ENCODE peak calls at places on chromosomes 2 and 18, in ten cellular contexts. N is spleen, T is body of pancreas, P is neuronal stem cell, A is cardiac muscle cell, X is HCT116, F is psoas muscle, V is GM12878, H is colonic mucosa, R is fibroblast of lung. E is an unnamed sample.
A peak's percentile ranks its signal among the peaks of the same experiment; 100 is the strongest.

GRCh38 chr2:219542931-219543595 is 546 bp downstream of the CHPF start:
- DNase-seq in H (peak; percentile 49), P (no peak), X (no peak), F (peak; percentile 69), V (no peak), A (peak; percentile 40), T (peak; percentile 39), N (no peak), R (peak; percentile 31), E (no peak)

GRCh38 chr2:64021578-64021977 is 2.4 kb upstream of the VPS54 start:
- DNase-seq in A (peak; percentile 13), F (no peak), X (no peak), P (no peak), R (no peak), N (no peak), V (no peak), H (no peak), T (no peak), E (no peak)

GRCh38 chr2:30276455-30276911 is 45.1 kb downstream of the LBH start:
- DNase-seq in T (no peak), N (no peak), A (no peak), F (no peak), X (no peak), H (peak; percentile 41), V (no peak), R (no peak), P (no peak), E (no peak)

GRCh38 chr18:54859667-54860421 is 31.6 kb downstream of the RAB27B start:
- DNase-seq in R (no peak), F (no peak), N (no peak), X (no peak), T (no peak), H (no peak), V (no peak), P (no peak), A (no peak), E (no peak)

GRCh38 chr2:129661942-129662341 is 317.5 kb upstream of the RAB6C start:
- DNase-seq in X (no peak), A (no peak), T (no peak), R (no peak), N (no peak), P (no peak), H (no peak), V (no peak), F (no peak), E (no peak)

GRCh38 chr2:181790716-181791649 is 100.5 kb upstream of the ITPRID2 start:
- DNase-seq in H (peak; percentile 42), V (peak; percentile 50), X (peak; percentile 98), P (no peak), F (no peak), N (no peak), A (peak; percentile 86), T (no peak), R (peak; percentile 81), E (no peak)

GRCh38 chr2:30371772-30372373 is 75.2 kb upstream of the LCLAT1 start:
- DNase-seq in R (peak; percentile 29), T (no peak), P (no peak), V (no peak), A (no peak), N (no peak), X (no peak), F (no peak), H (no peak), E (no peak)

GRCh38 chr2:105521176-105521575 is 122.3 kb upstream of the FHL2 start:
- DNase-seq in N (no peak), P (peak; percentile 8), V (no peak), T (no peak), X (no peak), R (peak; percentile 41), H (no peak), A (peak; percentile 44), F (no peak), E (no peak)

GRCh38 chr2:211174021-211174420 is 617.6 kb downstream of the CPS1 start:
- DNase-seq in H (no peak), F (no peak), T (no peak), A (no peak), V (no peak), N (no peak), P (no peak), R (no peak), X (no peak), E (no peak)

GRCh38 chr2:86790828-86791561 is at the start of gene CD8A:
- DNase-seq in A (peak; percentile 47), T (no peak), N (peak; percentile 85), X (no peak), R (peak; percentile 20), P (no peak), V (no peak), H (no peak), F (no peak), E (peak; percentile 58)

GRCh38 chr2:215535125-215535668 is 99.3 kb upstream of the FN1 start:
- DNase-seq in V (no peak), P (no peak), R (peak; percentile 42), T (no peak), N (no peak), X (no peak), F (no peak), A (peak; percentile 31), H (no peak), E (no peak)

GRCh38 chr2:102664439-102665042 is 45.2 kb downstream of the SLC9A2 start:
- DNase-seq in F (no peak), N (no peak), A (peak; percentile 21), R (no peak), T (no peak), P (no peak), H (peak; percentile 74), V (peak; percentile 25), X (peak; percentile 87), E (no peak)

GRCh38 chr18:79508565-79509535 is 113.1 kb downstream of the NFATC1 start:
- DNase-seq in X (no peak), P (no peak), A (no peak), V (no peak), H (no peak), F (peak; percentile 56), N (peak; percentile 89), T (no peak), R (no peak), E (peak; percentile 16)

GRCh38 chr2:9644603-9645002 is 13.8 kb upstream of the YWHAQ start:
- DNase-seq in A (no peak), X (no peak), H (no peak), P (no peak), F (no peak), T (peak; percentile 53), V (no peak), N (no peak), R (no peak), E (no peak)

GRCh38 chr2:101057051-101057933 is 55.2 kb downstream of the RPL31 start:
- DNase-seq in P (no peak), F (no peak), X (no peak), N (no peak), T (no peak), H (no peak), V (no peak), R (no peak), A (no peak), E (no peak)

DNA sequence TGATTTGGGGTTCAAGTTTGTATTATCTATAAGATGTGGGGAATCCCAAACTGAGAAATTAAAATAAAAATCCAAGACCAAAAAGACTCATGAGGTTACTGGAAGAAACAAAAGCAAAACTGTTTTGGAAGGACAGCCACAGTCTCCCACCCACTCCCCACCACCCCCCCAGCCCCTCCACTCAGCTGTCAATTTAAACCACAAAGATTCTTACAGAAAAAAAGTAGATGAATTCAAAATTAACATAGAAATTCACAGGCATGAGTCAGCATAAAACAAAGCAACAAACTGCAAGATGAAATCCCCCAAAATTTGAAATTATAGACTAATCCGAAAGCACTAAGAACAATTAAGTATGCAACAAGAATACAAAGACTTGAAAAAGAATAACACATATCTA is 12.1 kb downstream of the MAP4K3 start:
- DNase-seq in P (no peak), X (no peak), T (no peak), V (no peak), H (no peak), R (no peak), A (peak; percentile 14), N (no peak), F (no peak), E (no peak)
- H3K4me1 ChIP-seq in P (no peaks in the 10 kb centered on the region), X (no peaks in the 10 kb centered on the region), T (peaks cover 6% of the 10 kb centered on the region), V (no peaks in the 10 kb centered on the region), H (no peaks in the 10 kb centered on the region), R (peaks cover 4% of the 10 kb centered on the region), A (peaks cover 25% of the 10 kb centered on the region), N (no peaks in the 10 kb centered on the region), F (peaks cover 83% of the 10 kb centered on the region), E (peaks cover 1% of the 10 kb centered on the region)

GRCh38 chr2:121285077-121285449 is at the start of gene TFCP2L1:
- DNase-seq in H (peak; percentile 76), V (no peak), X (no peak), P (no peak), N (no peak), R (no peak), A (peak; percentile 4), F (no peak), T (peak; percentile 66), E (peak; percentile 54)
- H3K27ac ChIP-seq in H (peak within 1 kb of the TSS; percentile 86), V (no peak within 1 kb of the TSS), X (peak within 1 kb of the TSS; percentile 44), P (no peak within 1 kb of the TSS), N (peak within 1 kb of the TSS; percentile 34), R (no peak within 1 kb of the TSS), A (no peak within 1 kb of the TSS), F (no peak within 1 kb of the TSS), T (peak within 1 kb of the TSS; percentile 64), E (no peak within 1 kb of the TSS)

GRCh38 chr2:25917832-25918231 is 39.5 kb upstream of the ASXL2 start:
- DNase-seq in P (no peak), H (no peak), R (no peak), F (no peak), A (no peak), X (no peak), N (no peak), V (no peak), T (no peak), E (no peak)

DNA sequence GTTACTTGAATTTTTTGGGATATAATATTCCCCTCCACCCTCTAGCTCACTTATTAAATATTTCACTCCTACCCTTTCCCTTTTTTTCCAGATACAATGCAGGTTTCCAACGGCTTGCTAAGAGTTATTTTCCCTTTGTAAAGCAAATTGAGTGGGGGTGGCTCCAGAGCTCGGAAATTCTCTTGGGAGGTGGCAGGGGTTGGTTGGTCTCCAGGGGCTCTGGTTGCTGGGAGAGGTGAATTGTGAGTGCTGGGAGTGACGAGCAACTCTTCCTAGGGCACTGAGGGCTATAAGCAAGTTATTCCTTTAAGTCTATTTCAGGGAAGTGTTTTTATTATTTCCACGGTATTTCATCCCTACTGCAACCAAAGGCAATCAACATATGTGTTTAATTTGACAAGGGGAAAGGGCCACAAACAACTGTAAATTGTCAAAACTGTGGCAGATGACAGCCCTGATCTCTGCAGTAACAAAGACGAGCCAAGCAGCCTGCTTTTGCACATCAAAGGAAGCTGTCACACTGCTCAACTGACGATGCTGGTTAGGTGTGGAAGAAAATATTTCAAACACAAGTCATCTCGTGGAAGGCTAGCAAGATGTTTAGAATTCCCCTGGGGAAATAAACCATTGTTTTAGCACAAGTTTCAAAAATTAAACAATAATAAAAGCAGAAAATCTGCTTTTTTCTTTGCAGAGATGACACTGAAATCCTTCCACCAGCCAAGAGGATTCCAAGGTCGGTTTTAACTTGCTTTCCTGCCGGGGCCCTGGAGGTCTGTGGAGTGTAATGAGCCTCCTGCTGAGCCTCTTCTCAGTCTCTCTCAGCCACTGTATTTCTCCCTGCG is 34.8 kb upstream of the ASXL2 start:
- DNase-seq in T (no peak), A (peak; percentile 19), R (peak; percentile 12), F (no peak), P (no peak), V (no peak), N (no peak), H (no peak), X (no peak), E (no peak)
- H3K4me3 ChIP-seq in T (no peak overlapping the region), A (no peak overlapping the region), R (no peak overlapping the region), F (no peak overlapping the region), P (no peak overlapping the region), V (no peak overlapping the region), N (no peak overlapping the region), H (no peak overlapping the region), X (no peak overlapping the region), E (no peak overlapping the region)

GRCh38 chr2:217669831-217670230 is 333.0 kb downstream of the TNS1 start:
- DNase-seq in N (no peak), X (no peak), H (no peak), R (no peak), V (no peak), P (no peak), A (no peak), T (no peak), F (no peak), E (no peak)
- H3K4me1 ChIP-seq in N (no peaks in the 10 kb centered on the region), X (no peaks in the 10 kb centered on the region), H (no peaks in the 10 kb centered on the region), R (no peaks in the 10 kb centered on the region), V (no peaks in the 10 kb centered on the region), P (no peaks in the 10 kb centered on the region), A (no peaks in the 10 kb centered on the region), T (no peaks in the 10 kb centered on the region), F (no peaks in the 10 kb centered on the region), E (peaks cover 10% of the 10 kb centered on the region)